ENCODE peak calls at places on chromosomes 2 and 18, in nine cellular contexts. One of them, this sample, is unnamed.

GRCh38 chr2:205929445-205930027 is 156.4 kb downstream of the INO80D start:
- DNase-seq in left ventricle myocardium inferior: no peak
- DNase-seq in AG04450: no peak
- DNase-seq in CD4-positive, alpha-beta T cell: no peak
- DNase-seq in lower lobe of right lung: no peak
- DNase-seq in stomach: peak; percentile 78
- DNase-seq in A549: no peak
- DNase-seq in epithelial cell of esophagus: no peak
- DNase-seq in fibroblast of mammary gland: no peak
- DNase-seq in this sample: no peak

GRCh38 chr2:217622205-217622621 is 380.6 kb downstream of the TNS1 start:
- DNase-seq in AG04450: peak; percentile 92
- DNase-seq in stomach: no peak
- DNase-seq in A549: no peak
- DNase-seq in lower lobe of right lung: no peak
- DNase-seq in fibroblast of mammary gland: peak; percentile 18
- DNase-seq in epithelial cell of esophagus: no peak
- DNase-seq in CD4-positive, alpha-beta T cell: no peak
- DNase-seq in left ventricle myocardium inferior: no peak
- DNase-seq in this sample: no peak

GRCh38 chr2:7709907-7710306 is 792.7 kb downstream of the RNF144A start:
- DNase-seq in AG04450: no peak
- DNase-seq in fibroblast of mammary gland: peak; percentile 83
- DNase-seq in A549: no peak
- DNase-seq in lower lobe of right lung: no peak
- DNase-seq in stomach: no peak
- DNase-seq in left ventricle myocardium inferior: no peak
- DNase-seq in epithelial cell of esophagus: peak; percentile 63
- DNase-seq in CD4-positive, alpha-beta T cell: no peak
- DNase-seq in this sample: peak; percentile 27

GRCh38 chr2:217611056-217611455 is 391.7 kb downstream of the TNS1 start:
- DNase-seq in lower lobe of right lung: no peak
- DNase-seq in AG04450: no peak
- DNase-seq in left ventricle myocardium inferior: no peak
- DNase-seq in CD4-positive, alpha-beta T cell: no peak
- DNase-seq in A549: no peak
- DNase-seq in fibroblast of mammary gland: no peak
- DNase-seq in epithelial cell of esophagus: no peak
- DNase-seq in stomach: no peak
- DNase-seq in this sample: no peak

GRCh38 chr2:64001382-64002101 is 17.7 kb downstream of the VPS54 start:
- DNase-seq in lower lobe of right lung: no peak
- DNase-seq in stomach: no peak
- DNase-seq in A549: no peak
- DNase-seq in fibroblast of mammary gland: no peak
- DNase-seq in CD4-positive, alpha-beta T cell: no peak
- DNase-seq in AG04450: no peak
- DNase-seq in epithelial cell of esophagus: no peak
- DNase-seq in left ventricle myocardium inferior: no peak
- DNase-seq in this sample: no peak

GRCh38 chr2:204505946-204506345 is 39.3 kb upstream of the PARD3B start:
- DNase-seq in stomach: no peak
- DNase-seq in AG04450: no peak
- DNase-seq in CD4-positive, alpha-beta T cell: no peak
- DNase-seq in A549: no peak
- DNase-seq in fibroblast of mammary gland: peak; percentile 63
- DNase-seq in lower lobe of right lung: no peak
- DNase-seq in epithelial cell of esophagus: no peak
- DNase-seq in left ventricle myocardium inferior: no peak
- DNase-seq in this sample: no peak

GRCh38 chr2:85536479-85536878 is 2.5 kb upstream of the MAT2A start:
- DNase-seq in lower lobe of right lung: no peak
- DNase-seq in left ventricle myocardium inferior: no peak
- DNase-seq in fibroblast of mammary gland: peak; percentile 86
- DNase-seq in epithelial cell of esophagus: peak; percentile 49
- DNase-seq in AG04450: no peak
- DNase-seq in stomach: no peak
- DNase-seq in A549: no peak
- DNase-seq in CD4-positive, alpha-beta T cell: no peak
- DNase-seq in this sample: peak; percentile 14

GRCh38 chr2:239156516-239157265 is 244.1 kb downstream of the HDAC4 start:
- DNase-seq in left ventricle myocardium inferior: peak; percentile 7
- DNase-seq in fibroblast of mammary gland: no peak
- DNase-seq in A549: no peak
- DNase-seq in stomach: peak; percentile 17
- DNase-seq in epithelial cell of esophagus: no peak
- DNase-seq in CD4-positive, alpha-beta T cell: peak; percentile 8
- DNase-seq in lower lobe of right lung: peak; percentile 28
- DNase-seq in AG04450: no peak
- DNase-seq in this sample: no peak

GRCh38 chr2:232367591-232368233 is 10.8 kb upstream of the ALPP start:
- DNase-seq in stomach: no peak
- DNase-seq in left ventricle myocardium inferior: no peak
- DNase-seq in A549: no peak
- DNase-seq in fibroblast of mammary gland: no peak
- DNase-seq in AG04450: no peak
- DNase-seq in CD4-positive, alpha-beta T cell: no peak
- DNase-seq in epithelial cell of esophagus: no peak
- DNase-seq in lower lobe of right lung: no peak
- DNase-seq in this sample: no peak

GRCh38 chr18:35524236-35524635 is 26.5 kb upstream of the INO80C start:
- DNase-seq in fibroblast of mammary gland: no peak
- DNase-seq in lower lobe of right lung: peak; percentile 57
- DNase-seq in A549: no peak
- DNase-seq in stomach: no peak
- DNase-seq in AG04450: no peak
- DNase-seq in CD4-positive, alpha-beta T cell: no peak
- DNase-seq in epithelial cell of esophagus: no peak
- DNase-seq in left ventricle myocardium inferior: no peak
- DNase-seq in this sample: no peak

GRCh38 chr18:35528749-35529274 is 31.1 kb upstream of the INO80C start:
- DNase-seq in AG04450: no peak
- DNase-seq in fibroblast of mammary gland: no peak
- DNase-seq in epithelial cell of esophagus: no peak
- DNase-seq in A549: no peak
- DNase-seq in left ventricle myocardium inferior: no peak
- DNase-seq in lower lobe of right lung: no peak
- DNase-seq in CD4-positive, alpha-beta T cell: no peak
- DNase-seq in stomach: no peak
- DNase-seq in this sample: no peak

GRCh38 chr18:35525795-35526475 is 28.2 kb upstream of the INO80C start:
- DNase-seq in AG04450: no peak
- DNase-seq in A549: no peak
- DNase-seq in fibroblast of mammary gland: no peak
- DNase-seq in lower lobe of right lung: no peak
- DNase-seq in stomach: no peak
- DNase-seq in left ventricle myocardium inferior: no peak
- DNase-seq in epithelial cell of esophagus: no peak
- DNase-seq in CD4-positive, alpha-beta T cell: no peak
- DNase-seq in this sample: no peak

GRCh38 chr18:35522130-35522959 is 24.6 kb upstream of the INO80C start:
- DNase-seq in stomach: no peak
- DNase-seq in fibroblast of mammary gland: no peak
- DNase-seq in epithelial cell of esophagus: no peak
- DNase-seq in lower lobe of right lung: no peak
- DNase-seq in AG04450: no peak
- DNase-seq in A549: no peak
- DNase-seq in left ventricle myocardium inferior: no peak
- DNase-seq in CD4-positive, alpha-beta T cell: no peak
- DNase-seq in this sample: no peak

GRCh38 chr18:35526476-35527120 is 28.8 kb upstream of the INO80C start:
- DNase-seq in lower lobe of right lung: peak; percentile 59
- DNase-seq in CD4-positive, alpha-beta T cell: no peak
- DNase-seq in epithelial cell of esophagus: peak; percentile 70
- DNase-seq in left ventricle myocardium inferior: no peak
- DNase-seq in stomach: no peak
- DNase-seq in A549: no peak
- DNase-seq in AG04450: no peak
- DNase-seq in fibroblast of mammary gland: peak; percentile 54
- DNase-seq in this sample: peak; percentile 85
- TF ChIP-seq CTCF in lower lobe of right lung: no peak
- TF ChIP-seq CTCF in CD4-positive, alpha-beta T cell: no peak
- TF ChIP-seq CTCF in epithelial cell of esophagus: no peak
- TF ChIP-seq CTCF in left ventricle myocardium inferior: no peak
- TF ChIP-seq CTCF in stomach: no peak
- TF ChIP-seq CTCF in A549: no peak
- TF ChIP-seq CTCF in AG04450: no peak
- TF ChIP-seq CTCF in fibroblast of mammary gland: no peak
- TF ChIP-seq CTCF in this sample: no peak

GRCh38 chr2:43165378-43166025 is 60.9 kb downstream of the ZFP36L2 start:
- DNase-seq in epithelial cell of esophagus: no peak
- DNase-seq in fibroblast of mammary gland: no peak
- DNase-seq in AG04450: no peak
- DNase-seq in lower lobe of right lung: no peak
- DNase-seq in CD4-positive, alpha-beta T cell: no peak
- DNase-seq in stomach: no peak
- DNase-seq in A549: no peak
- DNase-seq in left ventricle myocardium inferior: no peak
- DNase-seq in this sample: no peak
- TF ChIP-seq CTCF in epithelial cell of esophagus: no peak
- TF ChIP-seq CTCF in fibroblast of mammary gland: peak; percentile 13
- TF ChIP-seq CTCF in AG04450: peak; percentile 30
- TF ChIP-seq CTCF in lower lobe of right lung: no peak
- TF ChIP-seq CTCF in CD4-positive, alpha-beta T cell: no peak
- TF ChIP-seq CTCF in stomach: no peak
- TF ChIP-seq CTCF in A549: no peak
- TF ChIP-seq CTCF in left ventricle myocardium inferior: no peak
- TF ChIP-seq CTCF in this sample: no peak

GRCh38 chr2:12126325-12126724 is 379.9 kb downstream of the LPIN1 start:
- DNase-seq in stomach: no peak
- DNase-seq in AG04450: no peak
- DNase-seq in fibroblast of mammary gland: no peak
- DNase-seq in CD4-positive, alpha-beta T cell: no peak
- DNase-seq in epithelial cell of esophagus: no peak
- DNase-seq in lower lobe of right lung: no peak
- DNase-seq in A549: no peak
- DNase-seq in left ventricle myocardium inferior: no peak
- DNase-seq in this sample: no peak
- TF ChIP-seq CTCF in stomach: no peak
- TF ChIP-seq CTCF in AG04450: no peak
- TF ChIP-seq CTCF in fibroblast of mammary gland: no peak
- TF ChIP-seq CTCF in CD4-positive, alpha-beta T cell: no peak
- TF ChIP-seq CTCF in epithelial cell of esophagus: no peak
- TF ChIP-seq CTCF in lower lobe of right lung: no peak
- TF ChIP-seq CTCF in A549: no peak
- TF ChIP-seq CTCF in left ventricle myocardium inferior: no peak
- TF ChIP-seq CTCF in this sample: no peak

DNA sequence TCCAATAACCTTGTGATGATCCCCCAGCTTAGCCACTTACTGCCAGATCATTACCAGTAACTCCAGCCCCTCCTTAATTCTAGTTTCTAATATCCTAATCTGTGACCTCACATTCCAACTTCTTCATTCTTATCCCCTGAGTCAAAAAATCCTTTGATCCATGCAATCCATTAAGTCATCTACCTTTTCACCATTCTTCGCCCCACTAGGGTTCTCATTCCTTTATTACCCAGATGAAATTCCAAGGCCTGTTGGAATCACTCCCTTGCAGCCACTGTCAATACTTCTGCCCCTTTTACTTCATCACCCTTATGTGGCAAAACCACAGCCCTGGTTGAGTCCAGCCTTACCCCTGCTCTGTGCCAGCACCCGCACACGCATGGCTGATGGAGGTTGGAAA is 20.3 kb upstream of the IL36G start:
- DNase-seq in CD4-positive, alpha-beta T cell: no peak
- DNase-seq in A549: no peak
- DNase-seq in epithelial cell of esophagus: no peak
- DNase-seq in AG04450: no peak
- DNase-seq in left ventricle myocardium inferior: no peak
- DNase-seq in fibroblast of mammary gland: no peak
- DNase-seq in lower lobe of right lung: no peak
- DNase-seq in stomach: no peak
- DNase-seq in this sample: no peak
- TF ChIP-seq CTCF in CD4-positive, alpha-beta T cell: no peak
- TF ChIP-seq CTCF in A549: no peak
- TF ChIP-seq CTCF in epithelial cell of esophagus: no peak
- TF ChIP-seq CTCF in AG04450: no peak
- TF ChIP-seq CTCF in left ventricle myocardium inferior: no peak
- TF ChIP-seq CTCF in fibroblast of mammary gland: no peak
- TF ChIP-seq CTCF in lower lobe of right lung: no peak
- TF ChIP-seq CTCF in stomach: no peak
- TF ChIP-seq CTCF in this sample: no peak

GRCh38 chr2:130342533-130343275 is at the start of gene IMP4:
- DNase-seq in CD4-positive, alpha-beta T cell: peak; percentile 90
- DNase-seq in AG04450: peak; percentile 98
- DNase-seq in lower lobe of right lung: peak; percentile 97
- DNase-seq in fibroblast of mammary gland: peak; percentile 100
- DNase-seq in left ventricle myocardium inferior: peak; percentile 95
- DNase-seq in A549: peak; percentile 85
- DNase-seq in stomach: peak; percentile 97
- DNase-seq in epithelial cell of esophagus: peak; percentile 100
- DNase-seq in this sample: peak; percentile 99
- TF ChIP-seq CTCF in CD4-positive, alpha-beta T cell: peak; percentile 46
- TF ChIP-seq CTCF in AG04450: peak; percentile 42
- TF ChIP-seq CTCF in lower lobe of right lung: peak; percentile 44
- TF ChIP-seq CTCF in fibroblast of mammary gland: no peak
- TF ChIP-seq CTCF in left ventricle myocardium inferior: peak; percentile 44
- TF ChIP-seq CTCF in A549: no peak
- TF ChIP-seq CTCF in stomach: no peak
- TF ChIP-seq CTCF in epithelial cell of esophagus: peak; percentile 28
- TF ChIP-seq CTCF in this sample: no peak

GRCh38 chr18:72700961-72701710 is 157.0 kb upstream of the CBLN2 start:
- DNase-seq in left ventricle myocardium inferior: no peak
- DNase-seq in stomach: no peak
- DNase-seq in epithelial cell of esophagus: peak; percentile 53
- DNase-seq in fibroblast of mammary gland: peak; percentile 26
- DNase-seq in AG04450: no peak
- DNase-seq in A549: no peak
- DNase-seq in CD4-positive, alpha-beta T cell: no peak
- DNase-seq in lower lobe of right lung: no peak
- DNase-seq in this sample: peak; percentile 40
- TF ChIP-seq CTCF in left ventricle myocardium inferior: peak; percentile 50
- TF ChIP-seq CTCF in stomach: no peak
- TF ChIP-seq CTCF in epithelial cell of esophagus: peak; percentile 45
- TF ChIP-seq CTCF in fibroblast of mammary gland: peak; percentile 36
- TF ChIP-seq CTCF in AG04450: peak; percentile 48
- TF ChIP-seq CTCF in A549: peak; percentile 44
- TF ChIP-seq CTCF in CD4-positive, alpha-beta T cell: no peak
- TF ChIP-seq CTCF in lower lobe of right lung: peak; percentile 14
- TF ChIP-seq CTCF in this sample: peak; percentile 61